ENCODE peak calls at places on chromosome 15, in nine cellular contexts. N is foreskin fibroblast; E is SW480; C is activated naive CD4-positive, alpha-beta T cell treated with anti-CD3 and anti-CD28 coated beads, Interleukin-2, amount 50 U/mL, for 16 hours; B is HFF-Myc; Q is pons; X is left lung; F is activated effector memory CD4-positive, alpha-beta T cell treated with anti-CD3 and anti-CD28 coated beads, Interleukin-2, amount 50 U/mL, for 16 hours; K is T-helper 2 cell treated with Interferon-gamma antibody and Interleukin-4, amounts not matched to agents 5 μg/mL and 100 μg/mL, for 36 hours. R is an unnamed sample.

GRCh38 chr15:66936115-66936863 is 129.1 kb upstream of the SMAD3 start:
- DNase-seq in F (no peak), B (peak), C (no peak), X (no peak), Q (no peak), N (peak), E (no peak), K (no peak), R (peak)

GRCh38 chr15:67130673-67131601 is 65.5 kb downstream of the SMAD3 start:
- DNase-seq in Q (no peak), N (no peak), E (no peak), K (peak), B (no peak), X (no peak), F (no peak), C (no peak), R (no peak)

GRCh38 chr15:27851811-27852210 is 247.3 kb downstream of the OCA2 start:
- DNase-seq in C (no peak), K (no peak), X (no peak), B (no peak), F (peak), Q (no peak), E (no peak), N (no peak), R (peak)

GRCh38 chr15:98003976-98004375 is 43.5 kb downstream of the ARRDC4 start:
- DNase-seq in F (no peak), C (no peak), E (no peak), X (no peak), B (no peak), Q (no peak), N (no peak), K (no peak), R (no peak)

GRCh38 chr15:42151736-42152135 is 4.7 kb downstream of the PLA2G4F start:
- DNase-seq in C (no peak), X (no peak), N (no peak), Q (no peak), F (no peak), B (no peak), K (no peak), E (no peak), R (peak)

GRCh38 chr15:48470096-48470495 is 138.9 kb downstream of the DUT start:
- DNase-seq in N (no peak), F (no peak), K (no peak), Q (no peak), C (no peak), E (no peak), B (no peak), X (no peak), R (no peak)

GRCh38 chr15:52436971-52437370 is 91.7 kb downstream of the MYO5A start:
- DNase-seq in Q (no peak), F (no peak), X (no peak), C (no peak), B (no peak), E (no peak), K (no peak), N (no peak), R (no peak)

GRCh38 chr15:77784361-77785292 is 151.9 kb upstream of the LINGO1 start:
- DNase-seq in N (peak), K (no peak), C (no peak), E (peak), F (no peak), X (peak), Q (no peak), B (no peak), R (no peak)

GRCh38 chr15:30816430-30816829 is 87.3 kb upstream of the FAN1 start:
- DNase-seq in C (no peak), K (no peak), X (no peak), Q (no peak), N (no peak), B (no peak), E (no peak), F (no peak), R (no peak)

GRCh38 chr15:67409175-67409574 is 111.8 kb upstream of the C15orf61 start:
- DNase-seq in X (no peak), F (no peak), E (no peak), C (no peak), N (no peak), Q (no peak), B (no peak), K (no peak), R (no peak)

R was measured in RWPE2.